ENCODE peak calls at places on chromosomes 6 and 20, in five cellular contexts. G, W, P, J and F are unnamed samples.

GRCh38 chr6:143176090-143177021 is 115.7 kb downstream of the AIG1 start:
- DNase-seq in J (no peak), W (no peak), P (no peak), G (no peak), F (no peak)

GRCh38 chr20:59472059-59472458 is 132.3 kb upstream of the PHACTR3 start:
- DNase-seq in W (no peak), J (no peak), P (no peak), G (no peak), F (no peak)

GRCh38 chr6:19009769-19010168 is 622.6 kb downstream of the RNF144B start:
- DNase-seq in P (no peak), G (no peak), W (no peak), J (no peak), F (no peak)

GRCh38 chr6:2450546-2450945 is 205.1 kb upstream of the GMDS start:
- DNase-seq in J (peak; percentile 25), W (no peak), G (no peak), P (peak; percentile 68), F (no peak)

GRCh38 chr6:3813150-3813780 is 35.9 kb upstream of the FAM50B start:
- DNase-seq in G (peak; percentile 75), P (no peak), J (peak; percentile 60), W (peak; percentile 77), F (peak; percentile 40)

GRCh38 chr6:82145926-82146452 is 101.6 kb downstream of the IBTK start:
- DNase-seq in J (no peak), G (no peak), W (no peak), P (no peak), F (no peak)

GRCh38 chr6:20978176-20978614 is 443.9 kb downstream of the CDKAL1 start:
- DNase-seq in W (no peak), J (no peak), P (no peak), G (no peak), F (no peak)

GRCh38 chr20:32456869-32457421 is 98.8 kb downstream of the ASXL1 start:
- DNase-seq in J (no peak), P (peak; percentile 97), W (no peak), G (no peak), F (no peak)

GRCh38 chr20:46803446-46804020 is 91.1 kb upstream of the EYA2 start:
- DNase-seq in J (no peak), W (no peak), G (no peak), P (no peak), F (no peak)

GRCh38 chr6:38319259-38320255 is 320.2 kb downstream of the BTBD9 start:
- DNase-seq in W (no peak), G (no peak), J (no peak), P (no peak), F (no peak)

GRCh38 chr6:159582736-159583135 is 110.3 kb downstream of the SOD2 start:
- DNase-seq in J (no peak), P (no peak), G (no peak), W (no peak), F (no peak)

GRCh38 chr6:24376875-24377274 is 19.0 kb upstream of the DCDC2 start:
- DNase-seq in W (no peak), G (no peak), J (no peak), P (peak; percentile 36), F (no peak)

GRCh38 chr20:37315293-37316110 is 26.0 kb downstream of the MANBAL start:
- DNase-seq in J (peak; percentile 53), G (peak; percentile 82), P (peak; percentile 81), W (peak; percentile 77), F (no peak)

GRCh38 chr6:163872335-163872734 is 457.8 kb downstream of the QKI start:
- DNase-seq in P (no peak), W (no peak), G (no peak), J (no peak), F (no peak)

GRCh38 chr6:166056637-166057036 is 111.0 kb downstream of the TBXT start:
- DNase-seq in G (no peak), P (no peak), W (peak; percentile 70), J (no peak), F (no peak)

GRCh38 chr6:130223508-130223907 is 757 bp upstream of the SAMD3 start:
- DNase-seq in G (no peak), P (no peak), J (no peak), W (peak; percentile 44), F (no peak)

GRCh38 chr6:69456086-69456485 is 340.7 kb downstream of the LMBRD1 start:
- DNase-seq in G (no peak), P (no peak), J (no peak), W (no peak), F (no peak)

GRCh38 chr20:9290331-9290730 is 221.4 kb downstream of the PLCB4 start:
- DNase-seq in W (no peak), J (no peak), G (no peak), P (no peak), F (no peak)

GRCh38 chr6:81838031-81838430 is 85.5 kb upstream of the TENT5A start:
- DNase-seq in P (peak; percentile 31), G (no peak), W (no peak), J (no peak), F (peak; percentile 83)

GRCh38 chr20:5947276-5947675 is 3.1 kb downstream of the TRMT6 start:
- DNase-seq in W (no peak), P (no peak), G (no peak), J (no peak), F (no peak)

GRCh38 chr20:32576560-32576959 is 8.6 kb downstream of the NOL4L start:
- DNase-seq in J (no peak), G (no peak), W (no peak), P (no peak), F (no peak)

GRCh38 chr6:56497270-56497669 is 145.4 kb downstream of the DST start:
- DNase-seq in G (no peak), W (no peak), P (no peak), J (no peak), F (no peak)

GRCh38 chr6:41548098-41548840 is 2.1 kb downstream of the FOXP4 start:
- DNase-seq in J (no peak), P (no peak), W (no peak), G (no peak), F (no peak)

DNA sequence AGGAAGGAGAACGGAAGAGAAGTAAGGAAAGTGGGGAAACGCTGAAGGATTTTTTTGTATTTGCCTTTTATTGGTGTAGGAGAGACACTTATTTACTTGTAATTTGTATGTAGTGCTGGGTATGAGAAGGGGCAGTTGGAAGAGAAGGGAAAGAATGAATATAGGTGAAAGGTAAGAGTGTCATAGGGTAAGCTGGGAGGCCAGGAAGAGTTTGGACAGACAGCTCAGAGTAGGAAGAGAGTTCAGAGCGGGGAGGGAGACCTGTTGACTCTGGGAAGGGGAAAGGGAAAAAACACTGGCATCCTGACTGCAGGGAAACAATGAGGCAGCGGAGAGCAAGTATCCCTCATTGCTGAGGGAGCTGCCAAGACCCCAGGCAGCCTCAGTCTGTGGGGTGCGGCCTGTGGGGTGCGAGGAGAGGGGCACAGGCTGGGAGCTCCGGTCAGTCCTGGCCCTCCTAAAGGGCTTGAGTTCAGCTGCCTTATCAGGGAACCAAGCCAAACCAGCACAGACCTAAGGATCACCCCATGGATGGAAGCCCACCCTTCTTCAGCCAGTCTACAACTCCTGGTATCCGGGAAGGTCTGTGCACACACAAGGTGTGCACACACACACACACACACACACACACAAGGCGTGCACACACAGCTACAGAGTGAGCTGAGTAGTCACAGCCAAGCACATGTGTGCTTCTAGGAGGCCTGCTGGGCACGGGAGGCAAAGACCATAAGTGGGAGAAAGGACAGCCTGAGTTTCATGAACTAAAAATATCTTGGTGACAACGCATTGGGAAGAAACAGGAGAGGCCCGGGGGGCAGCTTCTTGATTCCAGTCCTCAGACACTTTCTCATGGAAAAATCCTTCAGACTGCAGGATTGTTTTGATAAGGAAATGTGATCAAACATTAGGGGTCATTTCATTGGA is 2.9 kb downstream of the TRAF3IP2 start:
- DNase-seq in W (peak; percentile 78), J (peak; percentile 57), P (no peak), G (peak; percentile 89), F (no peak)
- H3K4me1 ChIP-seq in W (peaks cover 5% of the 10 kb centered on the region), J (peaks cover 67% of the 10 kb centered on the region), P (peaks cover 22% of the 10 kb centered on the region), G (peaks cover 13% of the 10 kb centered on the region), F (peaks cover 47% of the 10 kb centered on the region)

GRCh38 chr6:124964084-124964763 is 2.0 kb downstream of the RNF217 start:
- DNase-seq in W (no peak), P (no peak), J (peak; percentile 77), G (peak; percentile 69), F (peak; percentile 69)
- H3K4me1 ChIP-seq in W (no peaks in the 10 kb centered on the region), P (no peaks in the 10 kb centered on the region), J (peaks cover 38% of the 10 kb centered on the region), G (no peaks in the 10 kb centered on the region), F (peaks cover 62% of the 10 kb centered on the region)

GRCh38 chr6:167833396-167833763 is 6.7 kb downstream of the AFDN start:
- DNase-seq in J (no peak), G (no peak), P (no peak), W (no peak), F (no peak)
- H3K4me1 ChIP-seq in J (peaks cover 20% of the 10 kb centered on the region), G (no peaks in the 10 kb centered on the region), P (peaks cover 8% of the 10 kb centered on the region), W (no peaks in the 10 kb centered on the region), F (peaks cover 51% of the 10 kb centered on the region)

DNA sequence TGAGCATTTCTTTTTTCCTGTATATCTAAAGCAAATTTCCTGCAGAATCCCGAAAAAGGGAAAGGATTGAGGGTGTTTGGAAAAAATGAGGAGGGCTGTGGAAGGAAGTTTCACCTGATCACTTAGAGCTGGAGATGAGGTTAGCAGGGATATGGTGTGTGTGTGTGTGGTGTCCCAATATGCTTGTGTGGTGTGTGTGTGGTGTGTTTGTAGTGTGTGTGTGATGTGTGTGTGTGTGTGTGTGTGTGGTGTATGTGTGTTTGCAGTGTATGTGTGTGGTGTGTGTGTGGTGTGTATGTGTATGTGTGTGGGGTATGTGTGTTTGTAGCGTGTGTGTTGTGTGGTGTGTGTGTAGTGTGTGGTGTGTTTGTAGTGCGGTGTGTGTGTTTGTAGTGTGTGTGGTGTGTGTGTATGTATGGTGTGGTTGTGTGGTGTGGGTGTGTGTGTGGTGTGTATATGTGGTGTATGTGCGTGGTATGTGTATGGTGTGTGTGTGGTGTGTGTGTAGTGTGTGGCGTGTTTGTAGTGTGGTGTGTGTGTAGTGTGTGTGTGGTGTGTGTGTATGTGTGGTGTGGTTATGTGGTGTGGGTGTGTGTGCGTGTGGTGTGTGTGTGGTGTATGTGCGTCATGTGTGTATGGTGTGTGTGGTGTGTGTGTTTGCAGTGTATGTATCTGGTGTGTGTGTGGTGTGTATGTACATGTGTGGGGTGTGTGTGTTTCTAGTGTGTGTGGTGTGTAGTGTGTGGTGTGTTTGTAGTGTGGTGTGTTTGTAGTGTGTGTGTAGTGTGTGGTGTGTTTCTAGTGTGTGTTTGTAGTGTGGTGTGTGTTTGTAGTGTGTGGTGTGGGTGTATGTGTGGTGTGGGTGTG is 67.6 kb downstream of the GCNT2 start:
- DNase-seq in J (no peak), P (no peak), G (no peak), W (no peak), F (no peak)
- H3K4me1 ChIP-seq in J (no peaks in the 10 kb centered on the region), P (peaks cover 9% of the 10 kb centered on the region), G (no peaks in the 10 kb centered on the region), W (peaks cover 4% of the 10 kb centered on the region), F (no peaks in the 10 kb centered on the region)